ENCODE peak calls at places on chromosomes 1 and 21, in eight cellular contexts. G is nucleus accumbens; T is activated naive CD8-positive, alpha-beta T cell treated with anti-CD3 and anti-CD28 coated beads for 36 hours; H is nephron progenitor cell; K is substantia nigra; V is LoVo; Z is pancreas; D is T-helper 1 cell. S is an unnamed sample.

GRCh38 chr1:235855811-235856429 is 10.8 kb downstream of the LYST start:
- DNase-seq in Z (no peak), T (no peak), D (no peak), V (no peak), G (no peak), K (no peak), H (no peak), S (no peak)

GRCh38 chr1:43997295-43997694 is 5.9 kb downstream of the CCDC24 start:
- DNase-seq in T (no peak), Z (no peak), V (no peak), G (no peak), H (no peak), D (no peak), K (no peak), S (no peak)

GRCh38 chr1:31828926-31829690 is 13.3 kb upstream of the SPOCD1 start:
- DNase-seq in V (no peak), H (no peak), K (no peak), G (no peak), Z (no peak), T (no peak), D (no peak), S (no peak)

GRCh38 chr1:3174487-3175247 is 105.7 kb downstream of the PRDM16 start:
- DNase-seq in V (no peak), K (peak; percentile 50), T (no peak), H (no peak), Z (peak; percentile 76), G (peak; percentile 28), D (no peak), S (no peak)

GRCh38 chr1:192658255-192658654 is 22.3 kb downstream of the RGS13 start:
- DNase-seq in G (no peak), D (no peak), V (no peak), T (no peak), Z (no peak), H (no peak), K (no peak), S (no peak)

GRCh38 chr1:226658538-226659125 is 80.5 kb downstream of the ITPKB start:
- DNase-seq in T (no peak), Z (peak; percentile 16), K (peak; percentile 64), H (no peak), V (no peak), D (no peak), G (no peak), S (no peak)

GRCh38 chr1:115929846-115930245 is 46.5 kb upstream of the SLC22A15 start:
- DNase-seq in Z (no peak), V (no peak), H (no peak), G (no peak), T (no peak), K (no peak), D (no peak), S (no peak)

GRCh38 chr1:168135982-168136708 is 585 bp downstream of the GPR161 start:
- DNase-seq in K (no peak), D (no peak), H (peak; percentile 61), Z (peak; percentile 46), T (peak; percentile 34), G (no peak), V (peak; percentile 64), S (peak; percentile 36)

GRCh38 chr21:41947596-41948403 is 6.0 kb downstream of the C2CD2 start:
- DNase-seq in Z (no peak), K (peak; percentile 86), D (no peak), T (no peak), H (no peak), V (no peak), G (peak; percentile 75), S (no peak)

GRCh38 chr1:50417487-50417886 is 5.8 kb downstream of the DMRTA2 start:
- DNase-seq in V (no peak), H (peak; percentile 22), T (no peak), K (no peak), G (no peak), Z (no peak), D (no peak), S (peak; percentile 26)

GRCh38 chr1:232868793-232869491 is 63.7 kb downstream of the MAP10 start:
- DNase-seq in Z (no peak), G (no peak), K (no peak), D (no peak), V (peak; percentile 50), H (no peak), T (no peak), S (no peak)

GRCh38 chr1:9942399-9942938 is 722 bp downstream of the LZIC start:
- DNase-seq in D (no peak), T (peak; percentile 23), Z (no peak), G (no peak), H (no peak), V (peak; percentile 49), K (no peak), S (peak; percentile 39)

GRCh38 chr1:42420145-42420544 is 35.7 kb downstream of the ZMYND12 start:
- DNase-seq in K (no peak), T (no peak), Z (no peak), V (no peak), G (no peak), H (no peak), D (no peak), S (no peak)

GRCh38 chr1:19728413-19729145 is 63.9 kb downstream of the HTR6 start:
- DNase-seq in H (no peak), K (no peak), T (no peak), V (no peak), G (no peak), D (no peak), Z (no peak), S (no peak)

GRCh38 chr1:26555550-26555981 is 26.0 kb downstream of the RPS6KA1 start:
- DNase-seq in D (no peak), T (no peak), V (no peak), G (peak; percentile 91), Z (no peak), K (peak; percentile 92), H (no peak), S (no peak)

GRCh38 chr1:246110343-246111219 is 396.5 kb downstream of the SMYD3 start:
- DNase-seq in T (no peak), H (no peak), G (no peak), V (no peak), Z (no peak), K (no peak), D (no peak), S (no peak)

S was measured in stimulated activated CD8-positive, alpha-beta memory T cell treated with anti-CD3 and anti-CD28 coated beads, Interleukin-4, amount 100 ng/mL, for 48 hours.